ENCODE peak calls at places on chromosomes 16 and 17, in eight cellular contexts. X is T-helper 1 cell; L is GOT3; I is cardiac muscle cell; S is CD8-positive, alpha-beta T cell; M is activated CD4-positive, alpha-beta T cell treated with anti-CD3 and anti-CD28 coated beads, Interleukin-2, amount 50 U/mL, for 1 hour; U is tibial nerve; F is H54. Z is an unnamed sample.

GRCh38 chr16:54026456-54026855 is 260.1 kb downstream of the IRX3 start:
- DNase-seq in M (no peak), U (no peak), F (no peak), S (no peak), X (no peak), L (no peak), I (peak), Z (no peak)

GRCh38 chr16:5504028-5504758 is 406.6 kb upstream of the EEF2KMT start:
- DNase-seq in F (peak), L (no peak), I (no peak), X (no peak), S (no peak), U (no peak), M (no peak), Z (no peak)

GRCh38 chr16:66133641-66134402 is 232.7 kb upstream of the CDH5 start:
- DNase-seq in U (no peak), S (no peak), X (no peak), I (peak), L (no peak), M (no peak), F (no peak), Z (no peak)

GRCh38 chr16:84308120-84308519 is 13.4 kb downstream of the WFDC1 start:
- DNase-seq in I (peak), L (no peak), S (no peak), X (no peak), M (no peak), F (peak), U (no peak), Z (peak)

GRCh38 chr17:17315142-17315821 is 12.1 kb downstream of the NT5M start:
- DNase-seq in L (no peak), F (no peak), U (no peak), I (no peak), S (no peak), X (no peak), M (no peak), Z (no peak)

GRCh38 chr17:21368545-21369246 is 7.5 kb upstream of the KCNJ12 start:
- DNase-seq in M (no peak), I (no peak), U (no peak), S (no peak), F (peak), X (no peak), L (no peak), Z (no peak)

GRCh38 chr17:48852251-48852650 is 21.4 kb downstream of the CALCOCO2 start:
- DNase-seq in F (no peak), M (no peak), X (no peak), I (no peak), L (no peak), S (no peak), U (no peak), Z (no peak)

GRCh38 chr16:89150090-89150835 is 21.3 kb upstream of the CDH15 start:
- DNase-seq in S (no peak), L (no peak), M (no peak), U (no peak), X (peak), F (no peak), I (no peak), Z (no peak)

GRCh38 chr17:67601897-67602296 is 115.8 kb upstream of the NOL11 start:
- DNase-seq in L (no peak), X (no peak), U (no peak), M (no peak), F (no peak), I (peak), S (no peak), Z (no peak)

GRCh38 chr17:79826210-79826680 is 13.0 kb downstream of the CBX4 start:
- DNase-seq in X (no peak), F (no peak), M (no peak), U (no peak), S (no peak), L (no peak), I (peak), Z (no peak)

GRCh38 chr16:72482695-72483094 is 310.7 kb upstream of the PMFBP1 start:
- DNase-seq in M (no peak), S (no peak), L (no peak), F (no peak), U (no peak), I (no peak), X (no peak), Z (no peak)

GRCh38 chr16:9661336-9661735 is 520.9 kb downstream of the GRIN2A start:
- DNase-seq in M (no peak), U (no peak), I (no peak), X (no peak), S (no peak), L (no peak), F (no peak), Z (no peak)

GRCh38 chr17:46013502-46014165 is 14.6 kb downstream of the STH start:
- DNase-seq in X (no peak), S (no peak), I (peak), L (no peak), F (no peak), U (no peak), M (no peak), Z (no peak)

GRCh38 chr17:36070427-36070826 is 6.4 kb downstream of the CCL18 start:
- DNase-seq in I (no peak), X (no peak), M (no peak), L (no peak), U (no peak), F (no peak), S (no peak), Z (no peak)

GRCh38 chr17:4710693-4711634 is 532 bp downstream of the ARRB2 start:
- DNase-seq in I (no peak), S (no peak), U (no peak), F (no peak), L (no peak), M (peak), X (no peak), Z (no peak)

GRCh38 chr16:72434159-72434558 is 262.2 kb upstream of the PMFBP1 start:
- DNase-seq in U (no peak), I (peak), L (no peak), M (no peak), S (no peak), X (no peak), F (no peak), Z (no peak)

GRCh38 chr17:73021771-73022170 is 70.7 kb downstream of the SLC39A11 start:
- DNase-seq in M (no peak), I (no peak), F (no peak), S (no peak), L (no peak), U (no peak), X (no peak), Z (no peak)

GRCh38 chr17:75822119-75822799 is 21.9 kb downstream of the UNC13D start:
- DNase-seq in L (no peak), S (no peak), I (no peak), M (no peak), F (no peak), X (no peak), U (no peak), Z (no peak)

GRCh38 chr17:17491546-17491988 is 4.6 kb downstream of the RASD1 start:
- DNase-seq in S (no peak), I (no peak), U (no peak), F (no peak), X (no peak), L (no peak), M (no peak), Z (no peak)

GRCh38 chr16:89222931-89223330 is 5.4 kb downstream of the ZNF778 start:
- DNase-seq in M (no peak), L (no peak), U (no peak), S (no peak), X (no peak), I (no peak), F (no peak), Z (no peak)

GRCh38 chr16:361872-362701 is 8.3 kb downstream of the MRPL28 start:
- DNase-seq in M (peak), I (peak), S (peak), F (peak), U (peak), L (peak), X (no peak), Z (peak)

GRCh38 chr16:27242398-27242797 is 26.2 kb downstream of the NSMCE1 start:
- DNase-seq in X (no peak), I (no peak), L (no peak), S (no peak), U (no peak), M (no peak), F (no peak), Z (no peak)

GRCh38 chr16:51150159-51150893 is 744 bp downstream of the SALL1 start:
- DNase-seq in S (no peak), M (no peak), X (no peak), U (no peak), F (no peak), I (peak), L (no peak), Z (no peak)

GRCh38 chr16:11151156-11151904 is 104.7 kb downstream of the SOCS1 start:
- DNase-seq in L (no peak), M (no peak), X (no peak), F (no peak), S (no peak), U (no peak), I (no peak), Z (no peak)

GRCh38 chr16:89484923-89485679 is 5.3 kb downstream of the ANKRD11 start:
- DNase-seq in X (no peak), M (no peak), S (no peak), F (no peak), U (no peak), L (no peak), I (no peak), Z (no peak)

GRCh38 chr17:9330140-9330902 is 245.3 kb downstream of the STX8 start:
- DNase-seq in I (no peak), U (no peak), F (no peak), L (no peak), M (no peak), S (no peak), X (no peak), Z (no peak)

GRCh38 chr17:2177235-2177811 is 122.4 kb downstream of the HIC1 start:
- DNase-seq in F (no peak), I (no peak), S (no peak), U (no peak), X (no peak), M (no peak), L (no peak), Z (no peak)

GRCh38 chr17:41538565-41538991 is 10.5 kb upstream of the KRT19 start:
- DNase-seq in I (peak), M (no peak), L (no peak), S (no peak), U (no peak), F (no peak), X (no peak), Z (no peak)

GRCh38 chr16:58393138-58393504 is 850 bp downstream of the GINS3 start:
- DNase-seq in X (no peak), M (no peak), F (peak), L (no peak), U (no peak), I (peak), S (no peak), Z (no peak)

GRCh38 chr17:65830356-65830755 is 268.9 kb upstream of the AXIN2 start:
- DNase-seq in M (no peak), F (no peak), X (no peak), L (no peak), U (no peak), S (no peak), I (no peak), Z (no peak)

GRCh38 chr17:32570081-32570396 is 83.2 kb downstream of the CDK5R1 start:
- DNase-seq in F (no peak), S (no peak), M (no peak), I (no peak), U (no peak), X (no peak), L (no peak), Z (no peak)

GRCh38 chr16:86062271-86062965 is 163.5 kb downstream of the IRF8 start:
- DNase-seq in L (no peak), U (no peak), F (no peak), M (no peak), X (no peak), I (no peak), S (no peak), Z (peak)

GRCh38 chr16:7209598-7209997 is 123.0 kb upstream of the RBFOX1 start:
- DNase-seq in S (no peak), I (no peak), F (no peak), X (no peak), U (no peak), M (no peak), L (no peak), Z (no peak)

GRCh38 chr17:42163113-42163512 is 8.3 kb upstream of the RAB5C start:
- DNase-seq in F (peak), I (no peak), M (no peak), L (no peak), U (no peak), X (no peak), S (no peak), Z (no peak)

Z was measured in PC-9.